ENCODE peak calls at places on chromosomes 5 and 9, in ten cellular contexts. A is astrocyte of the spinal cord; S is MCF 10A; D is H9; E is CD4-positive, alpha-beta T cell; Q is ascending aorta; O is B cell; V is A549; C is esophagus squamous epithelium; R is epithelial cell of esophagus. N is an unnamed sample.
A peak's percentile ranks its signal among the peaks of the same experiment; 100 is the strongest.

GRCh38 chr9:303502-303901 is 88.8 kb downstream of the DOCK8 start:
- DNase-seq in A (no peak), S (no peak), D (no peak), E (no peak), Q (no peak), O (no peak), V (no peak), C (no peak), R (no peak), N (no peak)

GRCh38 chr5:329106-329757 is 7.7 kb downstream of the AHRR start:
- DNase-seq in A (no peak), S (no peak), D (no peak), E (no peak), Q (no peak), O (no peak), V (no peak), C (no peak), R (peak; percentile 23), N (no peak)

GRCh38 chr5:1443991-1444360 is 1.3 kb downstream of the SLC6A3 start:
- DNase-seq in A (no peak), S (no peak), D (no peak), E (no peak), Q (no peak), O (no peak), V (no peak), C (no peak), R (no peak), N (no peak)

GRCh38 chr5:165334186-165334585 is 1828.8 kb downstream of the MAT2B start:
- DNase-seq in A (peak; percentile 33), S (peak; percentile 69), D (no peak), E (no peak), Q (no peak), O (no peak), V (no peak), C (no peak), R (peak; percentile 87), N (no peak)

GRCh38 chr9:70031141-70031545 is 12.5 kb upstream of the MAMDC2 start:
- DNase-seq in A (peak; percentile 79), S (no peak), D (no peak), E (no peak), Q (no peak), O (no peak), V (no peak), C (no peak), R (peak; percentile 47), N (no peak)

GRCh38 chr5:64489857-64490256 is 16.0 kb upstream of the RGS7BP start:
- DNase-seq in A (no peak), S (no peak), D (no peak), E (no peak), Q (no peak), O (no peak), V (no peak), C (no peak), R (no peak), N (no peak)

GRCh38 chr9:85600675-85601263 is 141.0 kb downstream of the AGTPBP1 start:
- DNase-seq in A (no peak), S (peak; percentile 43), D (peak; percentile 83), E (no peak), Q (no peak), O (no peak), V (no peak), C (no peak), R (peak; percentile 4), N (no peak)

GRCh38 chr5:122906768-122907167 is 61.4 kb downstream of the SNX24 start:
- DNase-seq in A (peak; percentile 45), S (peak; percentile 52), D (no peak), E (no peak), Q (peak; percentile 72), O (no peak), V (no peak), C (no peak), R (no peak), N (no peak)

GRCh38 chr9:107706706-107707105 is 217.1 kb upstream of the KLF4 start:
- DNase-seq in A (no peak), S (no peak), D (no peak), E (no peak), Q (no peak), O (no peak), V (no peak), C (no peak), R (no peak), N (no peak)

GRCh38 chr9:107708786-107709185 is 219.2 kb upstream of the KLF4 start:
- DNase-seq in A (no peak), S (no peak), D (no peak), E (no peak), Q (no peak), O (no peak), V (no peak), C (no peak), R (no peak), N (no peak)

GRCh38 chr9:107705521-107705920 is 216.0 kb upstream of the KLF4 start:
- DNase-seq in A (peak; percentile 35), S (no peak), D (no peak), E (no peak), Q (no peak), O (no peak), V (no peak), C (no peak), R (peak; percentile 39), N (no peak)

GRCh38 chr9:107707915-107708441 is 218.4 kb upstream of the KLF4 start:
- DNase-seq in A (peak; percentile 57), S (peak; percentile 43), D (no peak), E (no peak), Q (no peak), O (no peak), V (peak; percentile 61), C (no peak), R (peak; percentile 28), N (no peak)

GRCh38 chr9:107707419-107707837 is 217.9 kb upstream of the KLF4 start:
- DNase-seq in A (peak; percentile 87), S (peak; percentile 76), D (no peak), E (no peak), Q (no peak), O (no peak), V (peak; percentile 28), C (no peak), R (peak; percentile 18), N (no peak)
- TF ChIP-seq CTCF in A (no peak), S (no peak), D (no peak), E (no peak), Q (no peak), O (no peak), V (no peak), C (no peak), R (no peak), N (no peak)

DNA sequence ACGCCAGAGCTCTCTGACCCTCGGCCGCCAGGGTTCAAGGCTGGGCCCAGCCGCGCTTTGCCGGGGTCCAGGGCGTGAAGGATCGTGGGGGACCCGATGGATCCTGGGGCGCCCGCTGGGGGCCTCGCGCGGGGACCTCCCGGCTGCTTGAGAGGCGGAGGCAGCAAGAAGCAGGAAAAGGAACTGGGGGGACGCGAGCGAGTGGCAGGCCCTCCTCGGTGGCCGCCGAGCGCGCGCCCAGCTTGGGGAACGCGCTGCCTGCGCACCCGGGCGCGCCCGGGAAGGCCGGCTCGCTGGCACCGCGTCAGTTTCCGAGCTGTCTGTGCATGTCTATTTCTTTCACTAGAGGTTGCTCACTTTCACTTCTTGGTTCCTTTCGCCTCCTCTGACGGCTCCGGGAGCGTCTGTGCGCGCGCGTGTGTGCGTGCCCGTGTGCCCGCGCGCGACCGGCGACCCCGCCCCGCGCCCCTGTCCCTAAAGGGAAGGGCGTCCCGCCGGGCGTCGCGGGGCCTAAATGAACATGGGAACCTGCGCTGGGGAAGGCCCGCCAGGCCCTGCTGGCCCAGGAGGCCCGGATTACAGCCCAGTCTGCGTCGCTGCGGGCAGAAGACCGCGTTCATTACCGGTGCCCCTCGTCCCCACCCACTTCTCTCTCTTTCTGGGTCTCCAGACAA is 205.5 kb upstream of the IER5L start:
- DNase-seq in A (peak; percentile 65), S (peak; percentile 52), D (peak; percentile 50), E (peak; percentile 68), Q (peak; percentile 86), O (peak; percentile 96), V (no peak), C (peak; percentile 33), R (peak; percentile 90), N (peak; percentile 44)
- TF ChIP-seq CTCF in A (no peak), S (no peak), D (no peak), E (no peak), Q (peak; percentile 33), O (no peak), V (no peak), C (peak; percentile 12), R (peak; percentile 11), N (no peak)

GRCh38 chr9:113317777-113318176 is 14.6 kb upstream of the RNF183 start:
- DNase-seq in A (no peak), S (no peak), D (no peak), E (no peak), Q (no peak), O (no peak), V (no peak), C (no peak), R (no peak), N (no peak)
- TF ChIP-seq CTCF in A (peak; percentile 17), S (no peak), D (no peak), E (no peak), Q (no peak), O (no peak), V (no peak), C (no peak), R (no peak), N (no peak)

DNA sequence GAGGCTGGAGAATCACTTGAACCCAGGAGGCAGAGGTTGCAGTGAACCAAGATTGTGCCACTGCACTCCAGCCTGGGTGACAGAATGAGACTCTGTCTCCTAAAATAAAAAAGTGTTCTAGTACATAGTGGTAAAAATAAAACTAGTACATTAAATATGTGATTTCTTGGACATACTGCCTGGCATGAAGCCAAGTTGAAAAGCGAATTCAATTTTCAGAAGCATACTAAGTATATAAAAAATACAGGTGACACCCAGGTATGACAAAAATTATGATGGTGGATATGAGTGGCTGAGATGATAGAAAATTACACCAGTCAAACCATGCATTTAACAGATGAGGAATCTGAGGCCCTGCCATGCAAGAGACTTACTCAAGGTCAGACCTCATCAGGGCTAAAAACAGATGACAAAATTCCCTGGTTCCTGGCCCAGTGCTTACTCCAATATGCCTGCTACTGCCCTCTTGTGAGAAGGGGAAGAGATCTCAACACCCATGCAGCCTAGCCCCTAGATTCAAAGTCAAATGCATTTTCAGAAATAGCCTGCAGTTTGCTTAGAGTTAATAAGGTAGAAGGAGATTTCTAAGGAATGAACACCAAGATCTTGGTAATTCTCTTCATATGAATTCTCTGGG is 46.6 kb upstream of the GNPDA1 start:
- DNase-seq in A (no peak), S (peak; percentile 53), D (peak; percentile 38), E (no peak), Q (no peak), O (no peak), V (peak; percentile 30), C (no peak), R (no peak), N (no peak)
- TF ChIP-seq CTCF in A (no peak), S (no peak), D (peak; percentile 60), E (no peak), Q (peak; percentile 37), O (no peak), V (no peak), C (no peak), R (no peak), N (no peak)

DNA sequence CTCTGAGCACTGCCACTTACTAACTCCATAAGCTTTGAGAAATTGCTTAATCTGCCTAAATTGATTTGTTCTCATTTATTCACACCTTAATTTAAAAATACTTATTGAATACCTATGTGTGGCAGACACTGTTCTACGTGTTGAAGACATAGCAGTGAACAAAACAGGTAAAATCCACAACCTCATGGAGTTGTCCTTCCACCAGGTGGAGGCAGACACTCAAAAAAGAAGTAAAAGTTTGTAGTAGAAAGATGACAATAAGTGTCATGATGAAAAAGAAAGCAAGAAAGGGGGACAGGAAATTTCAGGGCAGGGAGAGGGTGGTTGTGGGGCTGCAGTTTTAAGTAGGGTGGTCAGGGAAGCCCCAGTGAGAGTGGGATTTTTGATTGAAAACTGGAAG is 94.9 kb downstream of the SREK1 start:
- DNase-seq in A (no peak), S (peak; percentile 35), D (no peak), E (no peak), Q (no peak), O (no peak), V (peak; percentile 24), C (no peak), R (peak; percentile 44), N (no peak)
- TF ChIP-seq CTCF in A (peak; percentile 21), S (peak; percentile 36), D (peak; percentile 64), E (no peak), Q (no peak), O (no peak), V (peak; percentile 48), C (no peak), R (peak; percentile 39), N (peak; percentile 17)